ENCODE peak calls at places on chromosome 15, in five cellular contexts. One of them, this sample, is unnamed.
A peak's percentile ranks its signal among the peaks of the same experiment; 100 is the strongest.

GRCh38 chr15:45548753-45549520 is 26.4 kb upstream of the SLC30A4 start:
- DNase-seq in HepG2: peak; percentile 53
- DNase-seq in OCI-LY7: no peak
- DNase-seq in sigmoid colon: no peak
- DNase-seq in A549: no peak
- DNase-seq in this sample: no peak

GRCh38 chr15:50685976-50686467 is 575 bp downstream of the TRPM7 start:
- DNase-seq in sigmoid colon: peak; percentile 84
- DNase-seq in HepG2: peak; percentile 38
- DNase-seq in A549: peak; percentile 38
- DNase-seq in OCI-LY7: peak; percentile 66
- DNase-seq in this sample: no peak

GRCh38 chr15:49620174-49620573 is 444 bp downstream of the FAM227B start:
- DNase-seq in sigmoid colon: no peak
- DNase-seq in OCI-LY7: peak; percentile 2
- DNase-seq in HepG2: no peak
- DNase-seq in A549: peak; percentile 3
- DNase-seq in this sample: no peak

GRCh38 chr15:75049392-75049791 is 26.0 kb downstream of the PPCDC start:
- DNase-seq in sigmoid colon: peak; percentile 92
- DNase-seq in HepG2: no peak
- DNase-seq in OCI-LY7: no peak
- DNase-seq in A549: no peak
- DNase-seq in this sample: peak; percentile 73

GRCh38 chr15:73564255-73564654 is 68.9 kb downstream of the NPTN start:
- DNase-seq in sigmoid colon: no peak
- DNase-seq in HepG2: no peak
- DNase-seq in OCI-LY7: no peak
- DNase-seq in A549: no peak
- DNase-seq in this sample: no peak

GRCh38 chr15:69067296-69067695 is 52.8 kb downstream of the NOX5 start:
- DNase-seq in sigmoid colon: peak; percentile 3
- DNase-seq in A549: no peak
- DNase-seq in OCI-LY7: no peak
- DNase-seq in HepG2: no peak
- DNase-seq in this sample: no peak

GRCh38 chr15:90059208-90059985 is 42.9 kb downstream of the IDH2 start:
- DNase-seq in A549: no peak
- DNase-seq in sigmoid colon: peak; percentile 82
- DNase-seq in OCI-LY7: peak; percentile 95
- DNase-seq in HepG2: peak; percentile 31
- DNase-seq in this sample: peak; percentile 84

GRCh38 chr15:72784233-72784876 is 797 bp upstream of the ADPGK start:
- DNase-seq in A549: peak; percentile 86
- DNase-seq in HepG2: peak; percentile 62
- DNase-seq in OCI-LY7: peak; percentile 75
- DNase-seq in sigmoid colon: no peak
- DNase-seq in this sample: peak; percentile 65

GRCh38 chr15:51074926-51075325 is 19.8 kb downstream of the TNFAIP8L3 start:
- DNase-seq in A549: no peak
- DNase-seq in HepG2: no peak
- DNase-seq in sigmoid colon: no peak
- DNase-seq in OCI-LY7: no peak
- DNase-seq in this sample: no peak

GRCh38 chr15:70264014-70264492 is 166.3 kb upstream of the TLE3 start:
- DNase-seq in OCI-LY7: no peak
- DNase-seq in A549: no peak
- DNase-seq in HepG2: no peak
- DNase-seq in sigmoid colon: peak; percentile 84
- DNase-seq in this sample: no peak

GRCh38 chr15:66876423-66876730 is 174.3 kb downstream of the SMAD6 start:
- DNase-seq in OCI-LY7: no peak
- DNase-seq in HepG2: no peak
- DNase-seq in A549: no peak
- DNase-seq in sigmoid colon: no peak
- DNase-seq in this sample: peak; percentile 27

GRCh38 chr15:70437882-70438331 is 325.5 kb downstream of the UACA start:
- DNase-seq in HepG2: no peak
- DNase-seq in OCI-LY7: no peak
- DNase-seq in sigmoid colon: no peak
- DNase-seq in A549: no peak
- DNase-seq in this sample: no peak

GRCh38 chr15:34644061-34644460 is 60.6 kb upstream of the GOLGA8B start:
- DNase-seq in OCI-LY7: no peak
- DNase-seq in A549: no peak
- DNase-seq in sigmoid colon: no peak
- DNase-seq in HepG2: no peak
- DNase-seq in this sample: no peak

GRCh38 chr15:66252411-66253295 is 897 bp downstream of the MEGF11 start:
- DNase-seq in sigmoid colon: peak; percentile 70
- DNase-seq in A549: peak; percentile 97
- DNase-seq in HepG2: peak; percentile 7
- DNase-seq in OCI-LY7: peak; percentile 53
- DNase-seq in this sample: peak; percentile 43

GRCh38 chr15:28885630-28886430 is at the start of gene APBA2:
- DNase-seq in HepG2: no peak
- DNase-seq in sigmoid colon: no peak
- DNase-seq in A549: peak; percentile 36
- DNase-seq in OCI-LY7: no peak
- DNase-seq in this sample: no peak

GRCh38 chr15:63870403-63871209 is 36.9 kb upstream of the HERC1 start:
- DNase-seq in sigmoid colon: no peak
- DNase-seq in A549: peak; percentile 44
- DNase-seq in HepG2: peak; percentile 61
- DNase-seq in OCI-LY7: no peak
- DNase-seq in this sample: no peak

GRCh38 chr15:22908830-22909229 is 70.4 kb downstream of the NIPA2 start:
- DNase-seq in HepG2: no peak
- DNase-seq in A549: no peak
- DNase-seq in sigmoid colon: no peak
- DNase-seq in OCI-LY7: no peak
- DNase-seq in this sample: no peak

GRCh38 chr15:89758283-89758682 is 7.2 kb upstream of the MESP1 start:
- DNase-seq in HepG2: no peak
- DNase-seq in A549: no peak
- DNase-seq in sigmoid colon: no peak
- DNase-seq in OCI-LY7: no peak
- DNase-seq in this sample: no peak

GRCh38 chr15:83561661-83562060 is 92.3 kb upstream of the ADAMTSL3 start:
- DNase-seq in OCI-LY7: no peak
- DNase-seq in HepG2: no peak
- DNase-seq in A549: no peak
- DNase-seq in sigmoid colon: no peak
- DNase-seq in this sample: no peak

GRCh38 chr15:58758141-58758540 is 8.6 kb upstream of the ADAM10 start:
- DNase-seq in OCI-LY7: peak; percentile 22
- DNase-seq in HepG2: no peak
- DNase-seq in sigmoid colon: no peak
- DNase-seq in A549: no peak
- DNase-seq in this sample: no peak

GRCh38 chr15:33310481-33311311 is at the start of gene RYR3:
- DNase-seq in OCI-LY7: no peak
- DNase-seq in HepG2: no peak
- DNase-seq in A549: no peak
- DNase-seq in sigmoid colon: peak; percentile 81
- DNase-seq in this sample: no peak

GRCh38 chr15:66494262-66494661 is 3.3 kb downstream of the SNAPC5 start:
- DNase-seq in OCI-LY7: no peak
- DNase-seq in A549: no peak
- DNase-seq in HepG2: no peak
- DNase-seq in sigmoid colon: no peak
- DNase-seq in this sample: no peak

GRCh38 chr15:66789029-66790025 is 87.3 kb downstream of the SMAD6 start:
- DNase-seq in HepG2: peak; percentile 30
- DNase-seq in sigmoid colon: no peak
- DNase-seq in OCI-LY7: peak; percentile 61
- DNase-seq in A549: no peak
- DNase-seq in this sample: peak; percentile 55

GRCh38 chr15:45118996-45119395 is 4.9 kb downstream of the DUOXA2 start:
- DNase-seq in OCI-LY7: no peak
- DNase-seq in A549: no peak
- DNase-seq in sigmoid colon: no peak
- DNase-seq in HepG2: no peak
- DNase-seq in this sample: no peak

GRCh38 chr15:35136552-35136951 is 51.5 kb upstream of the NANOGP8 start:
- DNase-seq in OCI-LY7: no peak
- DNase-seq in sigmoid colon: no peak
- DNase-seq in HepG2: no peak
- DNase-seq in A549: no peak
- DNase-seq in this sample: no peak

GRCh38 chr15:57184502-57184901 is 191.8 kb upstream of the CGNL1 start:
- DNase-seq in sigmoid colon: no peak
- DNase-seq in OCI-LY7: no peak
- DNase-seq in A549: no peak
- DNase-seq in HepG2: no peak
- DNase-seq in this sample: no peak

GRCh38 chr15:57183041-57183440 is 193.3 kb upstream of the CGNL1 start:
- DNase-seq in OCI-LY7: no peak
- DNase-seq in HepG2: no peak
- DNase-seq in sigmoid colon: no peak
- DNase-seq in A549: no peak
- DNase-seq in this sample: no peak

GRCh38 chr15:57190208-57190607 is 186.1 kb upstream of the CGNL1 start:
- DNase-seq in OCI-LY7: no peak
- DNase-seq in sigmoid colon: no peak
- DNase-seq in HepG2: no peak
- DNase-seq in A549: no peak
- DNase-seq in this sample: no peak

GRCh38 chr15:57183614-57184344 is 192.5 kb upstream of the CGNL1 start:
- DNase-seq in A549: no peak
- DNase-seq in HepG2: peak; percentile 13
- DNase-seq in sigmoid colon: no peak
- DNase-seq in OCI-LY7: no peak
- DNase-seq in this sample: no peak

DNA sequence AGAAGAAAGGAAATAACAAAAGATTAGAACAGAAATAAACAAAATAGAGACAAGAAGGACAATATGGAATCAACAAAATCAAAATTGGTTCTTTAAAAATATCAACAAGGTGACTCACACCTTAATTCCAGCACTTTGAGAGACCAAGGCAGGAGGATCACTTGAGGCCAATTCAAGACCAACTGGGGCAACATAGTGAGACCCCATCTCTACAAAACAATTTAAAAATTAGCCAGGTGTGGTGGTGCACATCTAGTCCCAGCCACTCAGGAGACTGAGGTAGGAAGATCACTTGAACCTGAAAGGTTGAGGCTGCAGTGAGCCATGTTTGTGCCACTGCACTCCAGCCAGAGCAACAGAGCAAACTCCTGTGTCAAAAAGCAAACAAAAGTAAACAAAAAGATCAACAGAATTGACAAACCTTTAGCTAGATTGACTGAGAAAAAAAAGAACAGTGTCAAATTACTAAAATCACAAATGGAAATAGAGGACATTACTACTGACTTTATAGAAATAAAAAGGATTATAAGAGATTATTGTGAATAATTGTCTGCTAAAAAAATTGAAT is 190.7 kb upstream of the CGNL1 start:
- DNase-seq in HepG2: no peak
- DNase-seq in sigmoid colon: no peak
- DNase-seq in OCI-LY7: no peak
- DNase-seq in A549: no peak
- DNase-seq in this sample: no peak
- H3K4me3 ChIP-seq in HepG2: no peak overlapping the region
- H3K4me3 ChIP-seq in sigmoid colon: no peak overlapping the region
- H3K4me3 ChIP-seq in OCI-LY7: no peak overlapping the region
- H3K4me3 ChIP-seq in A549: no peak overlapping the region
- H3K4me3 ChIP-seq in this sample: no peak overlapping the region

DNA sequence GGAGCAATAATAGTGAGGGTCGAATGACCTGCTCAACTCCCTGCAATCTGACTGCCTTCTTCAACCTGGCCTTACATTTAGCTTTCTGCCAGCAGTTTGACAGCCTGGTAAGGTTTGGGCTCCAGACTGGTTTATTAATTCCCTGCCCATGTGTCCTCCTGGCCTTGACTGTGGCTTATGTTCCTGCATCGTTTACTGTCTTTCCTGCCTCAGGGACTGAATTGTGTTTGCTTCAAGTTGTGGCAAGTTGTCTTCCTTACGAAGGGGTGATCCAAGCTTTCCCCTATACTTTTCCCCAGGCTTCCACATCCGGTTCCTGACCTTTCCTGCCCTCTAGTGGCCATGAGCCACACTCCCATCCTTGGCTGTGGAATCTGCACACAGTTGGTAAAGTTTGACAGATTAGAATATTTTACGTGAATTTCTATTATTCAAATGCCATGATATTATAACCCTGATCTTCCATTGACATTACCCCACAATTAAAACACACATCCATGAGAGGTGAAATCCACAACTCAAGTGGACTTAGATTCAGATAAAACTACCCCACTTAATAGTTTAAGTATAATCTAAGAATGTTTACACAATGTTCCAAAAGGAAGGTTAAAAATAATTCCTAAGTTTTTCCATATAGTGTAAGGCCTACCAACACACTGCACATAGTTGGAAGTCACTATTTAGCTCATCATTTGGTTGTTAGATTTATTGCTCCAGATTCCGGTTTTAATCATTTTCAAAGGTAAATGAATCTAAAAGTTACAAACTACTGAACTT is 95.7 kb downstream of the NEDD4 start:
- DNase-seq in A549: peak; percentile 76
- DNase-seq in HepG2: peak; percentile 41
- DNase-seq in OCI-LY7: peak; percentile 14
- DNase-seq in sigmoid colon: no peak
- DNase-seq in this sample: peak; percentile 42
- H3K27ac ChIP-seq in A549: peak overlapping the region; percentile 93
- H3K27ac ChIP-seq in HepG2: no peak overlapping the region
- H3K27ac ChIP-seq in OCI-LY7: no peak overlapping the region
- H3K27ac ChIP-seq in sigmoid colon: no peak overlapping the region
- H3K27ac ChIP-seq in this sample: peak overlapping the region; percentile 52

GRCh38 chr15:25182736-25183445 is 228.1 kb downstream of the SNRPN start:
- DNase-seq in A549: no peak
- DNase-seq in sigmoid colon: peak; percentile 40
- DNase-seq in HepG2: no peak
- DNase-seq in OCI-LY7: no peak
- DNase-seq in this sample: no peak
- TF ChIP-seq CTCF in A549: no peak
- TF ChIP-seq CTCF in sigmoid colon: no peak
- TF ChIP-seq CTCF in HepG2: peak; percentile 43
- TF ChIP-seq CTCF in OCI-LY7: no peak
- TF ChIP-seq CTCF in this sample: no peak

DNA sequence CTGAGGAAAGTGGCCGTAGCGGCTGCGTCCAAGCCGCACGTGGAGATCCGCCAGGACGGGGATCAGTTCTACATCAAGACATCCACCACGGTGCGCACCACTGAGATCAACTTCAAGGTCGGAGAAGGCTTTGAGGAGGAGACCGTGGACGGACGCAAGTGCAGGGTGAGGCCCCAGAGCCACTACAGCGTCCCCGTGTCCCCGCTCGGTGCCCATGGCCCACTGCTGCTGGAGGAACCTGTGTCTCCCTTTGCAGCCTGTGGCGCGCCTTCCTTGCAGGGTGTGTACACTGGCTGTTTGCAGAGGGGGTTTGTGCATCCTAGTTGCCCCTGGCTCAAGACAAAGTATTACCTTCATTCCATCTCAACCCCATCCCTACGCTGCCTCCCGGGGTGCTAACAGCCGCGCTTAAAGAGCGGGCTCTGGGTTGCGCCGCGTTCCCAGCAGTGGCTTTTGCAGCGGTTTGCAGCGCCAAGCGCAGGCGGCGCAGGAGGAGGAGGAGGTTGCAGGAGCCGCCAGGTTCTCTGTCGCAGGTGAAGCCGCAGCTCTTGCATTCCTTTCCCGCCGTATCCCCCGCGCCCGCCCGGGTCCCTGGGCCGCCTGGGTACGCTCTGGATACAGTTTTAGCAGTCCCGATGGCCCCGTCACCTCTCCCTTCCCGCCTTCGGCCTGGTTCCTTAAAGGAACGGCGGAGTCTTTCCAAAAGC is 1.1 kb downstream of the CRABP1 start:
- DNase-seq in HepG2: no peak
- DNase-seq in OCI-LY7: no peak
- DNase-seq in sigmoid colon: no peak
- DNase-seq in A549: no peak
- DNase-seq in this sample: no peak
- H3K4me3 ChIP-seq in HepG2: no peak overlapping the region
- H3K4me3 ChIP-seq in OCI-LY7: no peak overlapping the region
- H3K4me3 ChIP-seq in sigmoid colon: no peak overlapping the region
- H3K4me3 ChIP-seq in A549: peak overlapping the region; percentile 40
- H3K4me3 ChIP-seq in this sample: no peak overlapping the region